ENCODE peak calls at places on chromosome X, in five cellular contexts. O is fibroblast of lung, M is tibial nerve, K is mesenchymal stem cell, L is hepatocyte. H is an unnamed sample.
A peak's percentile ranks its signal among the peaks of the same experiment; 100 is the strongest.

GRCh38 chrX:8879750-8880149 is 78.6 kb upstream of the FAM9A start:
- DNase-seq in O (no peak), M (no peak), K (peak; percentile 8), L (no peak), H (no peak)

GRCh38 chrX:43002526-43003203 is 224.7 kb upstream of the PPP1R2C start:
- DNase-seq in O (no peak), M (no peak), K (no peak), L (no peak), H (no peak)

GRCh38 chrX:86171366-86171765 is 23.1 kb downstream of the DACH2 start:
- DNase-seq in O (no peak), M (no peak), K (peak; percentile 16), L (peak; percentile 39), H (no peak)

GRCh38 chrX:143615851-143616250 is 20.1 kb downstream of the SLITRK4 start:
- DNase-seq in O (no peak), M (no peak), K (peak; percentile 28), L (no peak), H (no peak)

GRCh38 chrX:136718091-136718490 is 62.6 kb downstream of the ARHGEF6 start:
- DNase-seq in O (no peak), M (no peak), K (no peak), L (no peak), H (no peak)

GRCh38 chrX:68433155-68433980 is at the start of gene OPHN1:
- DNase-seq in O (peak; percentile 84), M (peak; percentile 64), K (peak; percentile 80), L (peak; percentile 82), H (no peak)

GRCh38 chrX:10156199-10157031 is at the start of gene CLCN4:
- DNase-seq in O (peak; percentile 8), M (no peak), K (peak; percentile 56), L (peak; percentile 54), H (no peak)

GRCh38 chrX:144722307-144722706 is 525.0 kb upstream of the SPANXN1 start:
- DNase-seq in O (no peak), M (no peak), K (no peak), L (no peak), H (no peak)

GRCh38 chrX:137052641-137053235 is 18.9 kb upstream of the GPR101 start:
- DNase-seq in O (no peak), M (no peak), K (no peak), L (no peak), H (no peak)

GRCh38 chrX:1093586-1094538 is 118.6 kb downstream of the CRLF2 start:
- DNase-seq in O (no peak), M (no peak), K (no peak), L (no peak), H (no peak)

GRCh38 chrX:129781134-129782014 is 1.6 kb downstream of the SASH3 start:
- DNase-seq in O (no peak), M (no peak), K (no peak), L (no peak), H (peak; percentile 78)

GRCh38 chrX:111244238-111244750 is 26.0 kb downstream of the CAPN6 start:
- DNase-seq in O (peak; percentile 12), M (no peak), K (peak; percentile 18), L (peak; percentile 41), H (no peak)

GRCh38 chrX:13125188-13125587 is 80.8 kb upstream of the FAM9C start:
- DNase-seq in O (no peak), M (no peak), K (no peak), L (no peak), H (no peak)

GRCh38 chrX:69389221-69389620 is 114.9 kb upstream of the NALF2 start:
- DNase-seq in O (no peak), M (no peak), K (no peak), L (no peak), H (no peak)

GRCh38 chrX:120753413-120754251 is 122.0 kb downstream of the CT47B1 start:
- DNase-seq in O (no peak), M (no peak), K (no peak), L (no peak), H (no peak)

GRCh38 chrX:31063114-31063513 is 8.7 kb downstream of the FTHL17 start:
- DNase-seq in O (no peak), M (no peak), K (no peak), L (no peak), H (no peak)

GRCh38 chrX:9466115-9466495 is 1.2 kb downstream of the TBL1X start:
- DNase-seq in O (peak; percentile 26), M (no peak), K (peak; percentile 46), L (peak; percentile 47), H (no peak)

GRCh38 chrX:2647627-2648026 is 43.5 kb upstream of the CD99 start:
- DNase-seq in O (no peak), M (no peak), K (no peak), L (no peak), H (no peak)

GRCh38 chrX:97743014-97743413 is 859.3 kb downstream of the RPA4 start:
- DNase-seq in O (no peak), M (no peak), K (no peak), L (no peak), H (no peak)

GRCh38 chrX:14916017-14916674 is 42.9 kb downstream of the MOSPD2 start:
- DNase-seq in O (peak; percentile 88), M (no peak), K (peak; percentile 22), L (no peak), H (no peak)

GRCh38 chrX:146396409-146396808 is 413.2 kb upstream of the CXorf51B start:
- DNase-seq in O (no peak), M (no peak), K (no peak), L (no peak), H (no peak)

GRCh38 chrX:101263766-101264165 is 27.4 kb downstream of the TAF7L start:
- DNase-seq in O (peak; percentile 8), M (no peak), K (no peak), L (no peak), H (no peak)

GRCh38 chrX:101262590-101262989 is 28.5 kb downstream of the TAF7L start:
- DNase-seq in O (no peak), M (no peak), K (no peak), L (no peak), H (no peak)

GRCh38 chrX:101260435-101260834 is 30.7 kb downstream of the TAF7L start:
- DNase-seq in O (no peak), M (no peak), K (peak; percentile 16), L (peak; percentile 8), H (no peak)

DNA sequence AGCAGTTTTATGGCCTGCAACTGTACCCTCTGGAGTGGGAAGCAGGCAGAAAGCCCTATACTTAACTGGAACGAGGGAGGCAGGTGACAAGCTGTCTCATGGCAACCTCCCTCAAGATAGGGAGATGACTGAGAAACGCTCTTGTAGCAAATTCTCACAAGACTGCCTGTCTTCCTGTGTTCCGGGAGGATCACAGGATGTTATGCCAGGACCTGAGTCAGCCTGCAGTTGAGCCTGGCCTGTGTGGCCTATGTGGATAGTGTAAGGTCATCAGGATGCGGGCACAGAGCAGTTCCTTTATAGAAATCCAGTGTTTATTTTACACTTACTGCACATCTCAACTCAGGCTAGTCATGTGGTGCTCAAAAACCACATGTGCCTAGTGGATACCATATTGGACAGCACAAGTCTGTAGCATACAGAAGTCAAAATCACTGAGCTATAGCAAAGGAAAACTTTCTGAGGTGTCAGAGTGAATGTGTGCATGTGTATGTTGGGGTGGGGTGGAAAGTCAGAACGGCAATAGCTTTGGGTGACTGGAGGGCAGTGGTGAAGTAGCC is 25.2 kb downstream of the TAF7L start:
- DNase-seq in O (peak; percentile 66), M (no peak), K (peak; percentile 80), L (no peak), H (no peak)
- H3K4me3 ChIP-seq in O (no peak overlapping the region), M (no peak overlapping the region), K (no peak overlapping the region), L (no peak overlapping the region), H (no peak overlapping the region)

DNA sequence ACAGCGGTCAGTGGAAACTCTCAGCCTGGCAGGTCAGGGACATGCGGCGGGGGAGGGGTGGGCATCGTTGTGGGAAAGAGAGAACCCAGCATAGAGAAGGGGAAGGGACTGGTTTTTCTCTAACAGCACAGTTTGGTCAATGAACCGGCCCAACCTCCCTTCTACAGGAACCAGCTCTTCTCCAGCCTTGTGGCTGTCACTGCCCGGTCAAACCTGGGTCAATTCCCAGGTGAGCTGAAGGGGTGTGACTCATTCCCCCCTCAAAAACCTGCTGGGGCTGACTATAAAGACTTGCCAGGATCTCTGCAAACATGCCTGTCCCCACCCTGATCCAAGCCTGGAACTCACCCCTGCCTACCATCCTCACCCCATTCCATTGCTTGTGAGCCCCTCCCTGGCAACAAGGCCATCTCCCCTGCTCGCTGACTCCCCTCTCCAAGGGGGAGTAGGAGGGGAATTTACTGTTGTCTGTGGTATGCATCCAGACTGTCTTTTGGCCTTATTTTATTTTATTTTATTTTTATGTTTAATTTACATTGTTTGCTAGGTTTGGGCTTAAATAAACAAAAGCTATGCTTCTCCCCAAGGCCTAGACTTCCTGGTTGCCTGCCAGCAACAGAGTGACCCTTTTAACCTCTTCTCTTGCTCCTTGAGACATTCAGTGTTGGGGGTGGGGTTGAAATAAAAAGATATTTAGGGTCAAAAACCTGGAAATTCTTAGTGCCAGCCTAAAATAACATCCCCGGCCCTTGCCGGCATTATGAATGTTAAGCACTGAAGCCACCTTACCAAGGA is 49.6 kb downstream of the TSC22D3 start:
- DNase-seq in O (no peak), M (no peak), K (peak; percentile 23), L (no peak), H (no peak)
- H3K4me1 ChIP-seq in O (no peaks in the 10 kb centered on the region), M (no peaks in the 10 kb centered on the region), K (peaks cover 8% of the 10 kb centered on the region), L (peaks cover 97% of the 10 kb centered on the region), H (no peaks in the 10 kb centered on the region)

GRCh38 chrX:119427024-119427794 is 28.1 kb downstream of the SLC25A43 start:
- DNase-seq in O (peak; percentile 67), M (no peak), K (peak; percentile 18), L (no peak), H (no peak)
- H3K4me3 ChIP-seq in O (no peak overlapping the region), M (no peak overlapping the region), K (no peak overlapping the region), L (no peak overlapping the region), H (no peak overlapping the region)

DNA sequence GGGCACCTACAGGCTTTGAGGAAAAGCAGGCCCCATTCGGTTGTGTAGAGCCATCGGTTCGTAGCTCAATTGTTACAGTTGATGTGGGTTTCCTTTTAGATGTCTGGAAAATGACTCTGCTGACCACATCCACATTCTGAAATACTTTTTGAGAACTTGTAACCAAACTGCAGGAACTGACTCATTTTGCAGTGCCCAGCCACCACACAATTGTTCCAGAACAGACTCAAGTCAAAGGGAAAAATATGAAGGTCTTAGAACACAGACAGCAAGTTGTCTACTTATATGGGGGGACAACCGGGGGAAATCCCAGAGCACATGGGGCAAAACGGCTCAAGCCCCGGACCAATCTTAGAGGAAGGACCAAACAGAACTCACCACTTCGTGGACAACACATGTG is 557.6 kb upstream of the DIPK2B start:
- DNase-seq in O (peak; percentile 96), M (no peak), K (peak; percentile 93), L (no peak), H (no peak)
- H3K4me1 ChIP-seq in O (peaks cover 20% of the 10 kb centered on the region), M (no peaks in the 10 kb centered on the region), K (peaks cover 3% of the 10 kb centered on the region), L (no peaks in the 10 kb centered on the region), H (peaks cover 40% of the 10 kb centered on the region)

GRCh38 chrX:112644713-112645112 is 35.0 kb downstream of the LHFPL1 start:
- DNase-seq in O (no peak), M (no peak), K (no peak), L (no peak), H (no peak)
- H3K4me3 ChIP-seq in O (no peak overlapping the region), M (no peak overlapping the region), K (no peak overlapping the region), L (no peak overlapping the region), H (no peak overlapping the region)